ENCODE peak calls at places on chromosome 13, in five cellular contexts. F is GM12878, L is HCT116, H is K562, O is breast epithelium. T is an unnamed sample.

GRCh38 chr13:91348906-91349435 is 1.5 kb downstream of the MIR17HG start:
- DNase-seq in F (peak; percentile 43), L (peak; percentile 74), H (peak; percentile 99), O (peak; percentile 83), T (peak; percentile 97)

GRCh38 chr13:100525453-100526298 is 62.9 kb downstream of the GGACT start:
- DNase-seq in F (no peak), L (no peak), H (no peak), O (no peak), T (no peak)

GRCh38 chr13:85806553-85807175 is 7.4 kb upstream of the SLITRK6 start:
- DNase-seq in F (no peak), L (peak; percentile 28), H (no peak), O (no peak), T (no peak)

GRCh38 chr13:112891477-112892401 is 77.3 kb upstream of the MCF2L start:
- DNase-seq in F (no peak), L (no peak), H (no peak), O (no peak), T (no peak)

GRCh38 chr13:29260684-29261083 is 334.8 kb downstream of the SLC7A1 start:
- DNase-seq in F (no peak), L (no peak), H (no peak), O (no peak), T (no peak)

GRCh38 chr13:76307157-76307556 is 579.0 kb downstream of the KCTD12 start:
- DNase-seq in F (no peak), L (no peak), H (no peak), O (no peak), T (no peak)

GRCh38 chr13:110472904-110473563 is 88.5 kb downstream of the RAB20 start:
- DNase-seq in F (no peak), L (no peak), H (no peak), O (no peak), T (no peak)

GRCh38 chr13:30222253-30222652 is 85.1 kb downstream of the KATNAL1 start:
- DNase-seq in F (no peak), L (no peak), H (no peak), O (no peak), T (no peak)

GRCh38 chr13:31433201-31433600 is 233.4 kb downstream of the B3GLCT start:
- DNase-seq in F (no peak), L (no peak), H (no peak), O (no peak), T (no peak)

GRCh38 chr13:99986751-99987150 is 5.2 kb downstream of the ZIC2 start:
- DNase-seq in F (no peak), L (no peak), H (no peak), O (no peak), T (no peak)

GRCh38 chr13:67063036-67063435 is 167.1 kb downstream of the PCDH9 start:
- DNase-seq in F (no peak), L (no peak), H (no peak), O (peak; percentile 20), T (no peak)

GRCh38 chr13:107025991-107026390 is 458.1 kb upstream of the ARGLU1 start:
- DNase-seq in F (no peak), L (no peak), H (no peak), O (peak; percentile 54), T (no peak)

GRCh38 chr13:30792257-30793000 is 57.1 kb downstream of the ALOX5AP start:
- DNase-seq in F (no peak), L (peak; percentile 47), H (no peak), O (peak; percentile 91), T (no peak)

GRCh38 chr13:44869167-44869566 is 120.1 kb downstream of the NUFIP1 start:
- DNase-seq in F (no peak), L (no peak), H (no peak), O (no peak), T (no peak)

GRCh38 chr13:109802936-109803335 is 16.6 kb upstream of the IRS2 start:
- DNase-seq in F (no peak), L (no peak), H (no peak), O (no peak), T (no peak)

GRCh38 chr13:53142301-53142700 is 113.7 kb downstream of the OLFM4 start:
- DNase-seq in F (no peak), L (no peak), H (no peak), O (no peak), T (no peak)

GRCh38 chr13:36261011-36261410 is 36.6 kb downstream of the CCDC169 start:
- DNase-seq in F (no peak), L (no peak), H (no peak), O (no peak), T (no peak)

GRCh38 chr13:99193152-99193551 is 7.5 kb upstream of the UBAC2 start:
- DNase-seq in F (no peak), L (no peak), H (no peak), O (no peak), T (no peak)

GRCh38 chr13:46198794-46199193 is 12.9 kb upstream of the LRRC63 start:
- DNase-seq in F (no peak), L (no peak), H (no peak), O (no peak), T (no peak)

GRCh38 chr13:111363591-111363990 is 43.1 kb downstream of the TEX29 start:
- DNase-seq in F (no peak), L (no peak), H (no peak), O (no peak), T (peak; percentile 85)

GRCh38 chr13:79709526-79709925 is 228.6 kb downstream of the NDFIP2 start:
- DNase-seq in F (no peak), L (no peak), H (no peak), O (no peak), T (no peak)

GRCh38 chr13:77190349-77190748 is 136.5 kb downstream of the MYCBP2 start:
- DNase-seq in F (no peak), L (no peak), H (no peak), O (no peak), T (no peak)

GRCh38 chr13:46641274-46642081 is 88.5 kb downstream of the LRCH1 start:
- DNase-seq in F (no peak), L (no peak), H (no peak), O (no peak), T (no peak)

GRCh38 chr13:63517376-63517775 is 2101.7 kb upstream of the PCDH20 start:
- DNase-seq in F (no peak), L (no peak), H (no peak), O (no peak), T (no peak)

GRCh38 chr13:28438598-28439334 is 56.2 kb downstream of the FLT1 start:
- DNase-seq in F (no peak), L (no peak), H (no peak), O (no peak), T (no peak)

GRCh38 chr13:92896842-92897241 is 329.8 kb upstream of the GPC6 start:
- DNase-seq in F (no peak), L (no peak), H (no peak), O (no peak), T (no peak)

GRCh38 chr13:101452519-101453485 is at the start of gene ITGBL1:
- DNase-seq in F (no peak), L (no peak), H (no peak), O (no peak), T (no peak)

GRCh38 chr13:32955881-32956594 is 60.2 kb upstream of the KL start:
- DNase-seq in F (no peak), L (no peak), H (no peak), O (no peak), T (no peak)

GRCh38 chr13:38607136-38607535 is 79.7 kb upstream of the FREM2 start:
- DNase-seq in F (no peak), L (no peak), H (no peak), O (no peak), T (no peak)

GRCh38 chr13:99072941-99073340 is 95.1 kb upstream of the DOCK9 start:
- DNase-seq in F (no peak), L (no peak), H (no peak), O (no peak), T (no peak)

GRCh38 chr13:45718063-45718462 is 15.9 kb downstream of the CBY2 start:
- DNase-seq in F (no peak), L (peak; percentile 8), H (peak; percentile 13), O (no peak), T (no peak)

GRCh38 chr13:94327318-94327717 is 152.2 kb downstream of the DCT start:
- DNase-seq in F (peak; percentile 73), L (no peak), H (no peak), O (no peak), T (no peak)

DNA sequence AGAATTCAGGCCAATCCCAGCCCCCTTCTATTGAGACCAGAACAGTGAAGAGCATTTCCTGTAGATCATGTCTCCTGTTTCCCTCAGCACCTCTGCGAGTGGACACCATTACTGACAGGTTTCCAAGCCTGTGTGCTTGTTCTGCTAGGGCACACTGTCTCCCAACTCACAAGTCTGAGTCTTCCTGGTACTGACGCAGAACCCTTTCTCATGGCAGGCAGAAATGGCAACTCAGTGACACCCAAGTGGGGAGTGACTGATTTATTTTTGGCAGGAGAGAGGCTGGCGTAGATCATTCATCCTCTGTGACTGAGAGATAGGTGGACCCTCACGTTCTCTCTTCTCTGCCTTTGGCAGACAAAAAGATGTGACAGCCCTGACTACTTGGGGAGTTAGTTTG is 183.4 kb downstream of the RFC3 start:
- DNase-seq in F (no peak), L (no peak), H (no peak), O (no peak), T (no peak)
- TF ChIP-seq POLR2AphosphoS5 in F (no peak), L (no peak), H (no peak), O (no peak), T (no peak)

GRCh38 chr13:48630291-48630690 is 23.4 kb upstream of the CYSLTR2 start:
- DNase-seq in F (no peak), L (no peak), H (no peak), O (no peak), T (peak; percentile 82)
- H3K9me3 ChIP-seq in F (no peaks in the 10 kb centered on the region), L (no peaks in the 10 kb centered on the region), H (no peaks in the 10 kb centered on the region), O (no peaks in the 10 kb centered on the region), T (peaks cover 12% of the 10 kb centered on the region)

GRCh38 chr13:43304945-43305344 is 281.6 kb downstream of the DNAJC15 start:
- DNase-seq in F (no peak), L (no peak), H (peak; percentile 4), O (no peak), T (no peak)
- TF ChIP-seq CTCF in F (no peak), L (peak; percentile 23), H (no peak), O (no peak), T (no peak)

DNA sequence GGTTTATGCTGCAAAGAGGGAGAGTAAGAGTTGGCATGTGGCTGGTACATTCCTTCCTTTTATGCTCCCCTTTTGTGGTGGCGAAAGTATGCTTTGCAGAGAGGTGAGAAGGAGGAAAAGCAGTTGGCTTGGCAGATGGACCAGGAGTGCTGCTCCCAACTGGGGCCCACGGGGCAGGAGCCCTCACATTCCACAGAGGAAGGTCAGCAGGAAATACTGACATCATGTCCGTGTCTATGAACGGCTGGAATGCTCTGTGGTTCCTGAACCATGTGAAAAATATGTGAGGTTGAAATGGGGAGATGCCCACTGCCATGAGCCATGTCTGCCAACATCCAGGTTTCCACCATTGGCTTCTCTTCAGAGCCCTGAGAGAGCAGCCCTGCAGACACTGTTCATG is 33.3 kb upstream of the GAS6 start:
- DNase-seq in F (no peak), L (no peak), H (no peak), O (peak; percentile 86), T (peak; percentile 86)
- TF ChIP-seq POLR2AphosphoS5 in F (no peak), L (no peak), H (no peak), O (peak; percentile 64), T (peak; percentile 76)

DNA sequence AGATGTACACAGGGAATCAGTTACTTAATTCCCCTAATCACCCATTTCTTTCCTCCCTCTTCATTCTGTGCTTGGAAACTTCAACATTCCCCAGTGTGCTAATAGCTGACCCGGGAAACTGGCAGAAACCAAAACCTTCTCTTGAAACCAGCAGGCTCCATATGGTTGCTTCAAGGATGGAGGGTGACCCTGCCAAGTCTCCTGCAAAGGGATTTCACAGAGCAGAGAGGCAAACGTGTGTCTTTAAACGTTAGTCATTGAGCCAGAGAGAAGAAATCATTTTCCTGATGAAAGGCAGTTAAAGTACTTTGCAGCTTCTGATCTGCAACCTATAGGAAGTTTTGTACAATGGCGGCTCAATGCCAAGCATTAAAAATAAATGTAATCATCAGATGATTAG is 220.9 kb downstream of the POU4F1 start:
- DNase-seq in F (no peak), L (no peak), H (no peak), O (no peak), T (no peak)
- H3K9me3 ChIP-seq in F (no peaks in the 10 kb centered on the region), L (no peaks in the 10 kb centered on the region), H (no peaks in the 10 kb centered on the region), O (no peaks in the 10 kb centered on the region), T (no peaks in the 10 kb centered on the region)